ENCODE peak calls at places on chromosome 11, in seven cellular contexts. P is ovary, N is Caco-2, W is left ventricle myocardium inferior, J is thoracic aorta, X is body of pancreas, U is testis. Q is an unnamed sample.

GRCh38 chr11:44096360-44097188 is 1.1 kb downstream of the EXT2 start:
- DNase-seq in W (no peak), N (no peak), X (no peak), U (no peak), P (no peak), J (no peak), Q (no peak)

GRCh38 chr11:121246021-121246768 is 46.4 kb upstream of the SC5D start:
- DNase-seq in N (no peak), U (peak; percentile 44), X (no peak), P (no peak), J (no peak), W (no peak), Q (no peak)

GRCh38 chr11:122317337-122317736 is 201.3 kb upstream of the BLID start:
- DNase-seq in J (no peak), W (no peak), P (no peak), N (no peak), X (peak; percentile 25), U (no peak), Q (no peak)

GRCh38 chr11:25441432-25441831 is 890.5 kb upstream of the ANO3 start:
- DNase-seq in W (no peak), P (no peak), N (no peak), J (no peak), X (no peak), U (no peak), Q (no peak)

GRCh38 chr11:121029813-121030445 is 6.0 kb downstream of the TBCEL start:
- DNase-seq in J (no peak), N (no peak), U (no peak), P (no peak), X (no peak), W (no peak), Q (no peak)

GRCh38 chr11:68002575-68002942 is 1.3 kb downstream of the UNC93B1 start:
- DNase-seq in U (no peak), N (no peak), P (no peak), X (peak; percentile 41), J (no peak), W (no peak), Q (no peak)

GRCh38 chr11:37451903-37452302 is 853.9 kb upstream of the RAG2 start:
- DNase-seq in W (no peak), X (no peak), P (no peak), U (no peak), N (no peak), J (no peak), Q (no peak)

GRCh38 chr11:32437406-32438345 is 2.3 kb upstream of the WT1 start:
- DNase-seq in U (no peak), P (peak; percentile 73), J (no peak), N (no peak), W (no peak), X (no peak), Q (no peak)

GRCh38 chr11:79592441-79593223 is 151.8 kb upstream of the TENM4 start:
- DNase-seq in X (no peak), J (no peak), W (no peak), U (no peak), P (no peak), N (no peak), Q (no peak)

GRCh38 chr11:9624448-9624847 is 39.4 kb upstream of the SWAP70 start:
- DNase-seq in U (no peak), W (no peak), N (no peak), X (no peak), P (no peak), J (no peak), Q (no peak)

GRCh38 chr11:75896843-75897419 is 81.9 kb downstream of the UVRAG start:
- DNase-seq in X (no peak), J (no peak), N (peak; percentile 56), W (no peak), P (no peak), U (no peak), Q (no peak)

GRCh38 chr11:47587039-47587675 is 679 bp downstream of the FAM180B start:
- DNase-seq in N (no peak), P (peak; percentile 22), W (no peak), U (no peak), J (no peak), X (no peak), Q (no peak)

GRCh38 chr11:92141159-92141558 is 83.5 kb upstream of the FAT3 start:
- DNase-seq in N (no peak), U (no peak), P (no peak), J (no peak), X (no peak), W (no peak), Q (no peak)

GRCh38 chr11:131624526-131624925 is 254.1 kb downstream of the NTM start:
- DNase-seq in J (no peak), W (no peak), N (no peak), X (no peak), U (no peak), P (no peak), Q (peak; percentile 21)

GRCh38 chr11:125036933-125037332 is 26.2 kb upstream of the SLC37A2 start:
- DNase-seq in P (no peak), J (no peak), N (no peak), W (no peak), X (no peak), U (no peak), Q (no peak)

GRCh38 chr11:61054513-61054912 is 47.8 kb upstream of the CD5 start:
- DNase-seq in J (no peak), P (no peak), N (no peak), X (no peak), U (no peak), W (no peak), Q (no peak)

GRCh38 chr11:100810146-100810545 is 123.1 kb downstream of the ARHGAP42 start:
- DNase-seq in J (no peak), U (no peak), P (no peak), N (no peak), W (no peak), X (no peak), Q (no peak)

GRCh38 chr11:34263462-34264186 is 94.2 kb downstream of the ABTB2 start:
- DNase-seq in N (peak; percentile 46), P (no peak), X (peak; percentile 91), U (peak; percentile 25), J (peak; percentile 23), W (peak; percentile 50), Q (peak; percentile 71)

GRCh38 chr11:61453702-61454101 is 23.8 kb downstream of the SDHAF2 start:
- DNase-seq in P (no peak), U (no peak), W (no peak), N (no peak), X (no peak), J (no peak), Q (no peak)

GRCh38 chr11:75261902-75262361 is 21.4 kb downstream of the TPBGL start:
- DNase-seq in N (no peak), J (no peak), W (no peak), P (peak; percentile 30), X (no peak), U (no peak), Q (no peak)

GRCh38 chr11:20397281-20397680 is 9.8 kb downstream of the PRMT3 start:
- DNase-seq in J (no peak), X (peak; percentile 38), U (peak; percentile 45), N (peak; percentile 43), W (no peak), P (no peak), Q (no peak)

GRCh38 chr11:117993988-117994741 is 8.0 kb downstream of the IL10RA start:
- DNase-seq in N (no peak), W (peak; percentile 48), U (peak; percentile 43), X (peak; percentile 61), P (no peak), J (no peak), Q (no peak)

GRCh38 chr11:67482275-67482735 is 521 bp upstream of the AIP start:
- DNase-seq in N (no peak), W (no peak), P (no peak), J (no peak), X (no peak), U (no peak), Q (no peak)

GRCh38 chr11:42555197-42555596 is 756.6 kb upstream of the API5 start:
- DNase-seq in P (no peak), W (no peak), U (no peak), X (no peak), J (no peak), N (no peak), Q (no peak)

DNA sequence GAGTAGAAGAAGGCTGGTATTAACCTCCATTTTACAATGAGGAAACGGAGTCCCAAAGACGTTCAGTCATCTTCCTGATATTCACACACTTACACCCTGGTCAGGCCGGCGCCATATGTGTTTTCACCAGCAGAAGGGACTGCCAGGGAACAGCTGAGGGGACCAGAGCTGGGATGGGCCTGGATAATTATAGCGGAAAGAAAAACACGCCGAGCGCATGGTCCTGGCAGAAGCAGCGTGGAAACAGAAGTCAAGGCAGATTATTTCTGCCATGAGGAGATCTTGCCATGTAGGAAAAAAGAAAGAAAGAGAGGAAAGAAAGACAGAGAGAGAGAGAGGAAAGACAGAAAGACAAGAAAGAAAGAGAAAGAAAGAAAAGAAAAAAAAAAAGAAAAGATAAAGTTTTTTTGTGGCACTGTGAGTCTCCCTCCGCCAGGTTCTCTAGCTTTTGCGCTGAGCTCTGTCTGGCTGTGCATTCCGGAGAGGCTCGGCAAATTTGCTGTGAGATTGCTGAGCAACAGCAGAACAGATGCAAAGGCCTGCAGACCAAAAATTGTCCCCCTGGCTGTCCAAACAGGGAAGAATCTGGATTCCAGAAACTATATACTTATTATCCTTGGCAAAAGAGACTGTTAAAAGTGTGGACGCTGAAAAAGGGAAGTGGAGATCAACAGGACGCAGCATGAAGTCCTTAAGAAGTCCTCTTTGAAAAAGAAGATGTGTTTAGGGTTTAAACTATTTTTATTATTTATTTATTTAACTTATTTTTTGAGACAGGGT is 1.3 kb upstream of the UCP2 start:
- DNase-seq in X (no peak), P (no peak), J (no peak), N (peak; percentile 59), W (no peak), U (no peak), Q (no peak)
- H3K4me3 ChIP-seq in X (no peak overlapping the region), P (peak overlapping the region; percentile 36), J (peak overlapping the region; percentile 85), N (peak overlapping the region; percentile 55), W (peak overlapping the region; percentile 81), U (peak overlapping the region; percentile 65), Q (peak overlapping the region; percentile 68)

GRCh38 chr11:13183094-13183825 is 94.3 kb upstream of the BMAL1 start:
- DNase-seq in W (no peak), P (no peak), U (peak; percentile 21), N (peak; percentile 22), X (no peak), J (no peak), Q (no peak)
- TF ChIP-seq CTCF in W (peak; percentile 57), P (peak; percentile 35), U (peak; percentile 8), N (peak; percentile 53), X (peak; percentile 52), J (peak; percentile 19), Q (no peak)

DNA sequence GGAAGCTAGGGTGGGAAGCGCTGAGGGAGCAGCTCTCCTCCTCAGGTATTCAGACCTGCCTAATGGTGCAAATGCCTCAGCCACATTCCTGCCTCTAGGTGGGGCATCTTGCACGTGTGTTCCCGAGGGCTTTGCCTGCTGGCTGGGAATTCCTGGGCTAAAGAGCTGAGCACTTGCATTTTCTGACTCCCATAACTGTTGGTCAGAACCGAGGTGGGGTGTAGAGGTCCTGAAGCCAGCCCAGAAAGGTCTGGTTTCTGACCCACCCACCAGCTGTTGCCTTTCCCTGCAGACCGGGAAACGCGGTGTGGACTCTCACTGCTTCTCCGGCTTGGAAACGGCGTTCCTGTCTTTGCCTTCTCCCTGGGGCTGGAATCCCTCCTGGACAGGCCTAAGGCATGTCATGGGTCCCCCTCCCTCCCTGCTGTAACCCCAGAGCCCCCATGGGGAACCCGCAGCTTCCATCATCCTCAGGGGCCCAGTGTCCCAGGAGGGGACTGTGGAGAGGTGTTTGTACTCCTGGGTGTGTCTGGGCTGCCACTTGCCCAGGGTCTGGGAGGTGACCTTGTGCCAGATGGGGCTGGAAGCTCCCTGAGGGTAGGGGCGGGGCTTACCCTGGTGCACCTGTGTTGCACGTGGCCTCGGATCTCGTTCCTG is 24.0 kb upstream of the SMIM38 start:
- DNase-seq in P (peak; percentile 59), U (peak; percentile 85), W (peak; percentile 71), J (no peak), X (peak; percentile 88), N (peak; percentile 94), Q (peak; percentile 70)
- H3K9me3 ChIP-seq in P (no peaks in the 10 kb centered on the region), U (no peaks in the 10 kb centered on the region), W (peaks cover 27% of the 10 kb centered on the region), J (peaks cover 5% of the 10 kb centered on the region), X (no peaks in the 10 kb centered on the region), N (peaks cover 20% of the 10 kb centered on the region), Q (no peaks in the 10 kb centered on the region)

GRCh38 chr11:114200351-114200750 is 95.8 kb upstream of the NNMT start:
- DNase-seq in P (no peak), X (no peak), U (no peak), W (no peak), N (no peak), J (no peak), Q (no peak)
- H3K4me3 ChIP-seq in P (no peak overlapping the region), X (no peak overlapping the region), U (no peak overlapping the region), W (no peak overlapping the region), N (no peak overlapping the region), J (no peak overlapping the region), Q (no peak overlapping the region)

Q was measured in right atrium auricular region.